ENCODE peak calls at places on chromosome 13, in five cellular contexts. C is A549, H is HepG2, O is K562, S is H1. P is an unnamed sample.

GRCh38 chr13:111474136-111475002 is 153.9 kb downstream of the TEX29 start:
- DNase-seq in C (peak; percentile 58), H (peak; percentile 18), O (peak; percentile 19), S (peak; percentile 47), P (peak; percentile 35)

GRCh38 chr13:79282976-79283375 is 123.1 kb downstream of the RBM26 start:
- DNase-seq in C (no peak), H (peak; percentile 20), O (no peak), S (no peak), P (no peak)

GRCh38 chr13:36804588-36804987 is 14.4 kb upstream of the RFXAP start:
- DNase-seq in C (no peak), H (no peak), O (no peak), S (no peak), P (no peak)

GRCh38 chr13:106599875-106600797 is 32.2 kb upstream of the ARGLU1 start:
- DNase-seq in C (no peak), H (no peak), O (no peak), S (no peak), P (peak; percentile 80)

GRCh38 chr13:91308299-91308698 is 39.2 kb upstream of the MIR17HG start:
- DNase-seq in C (no peak), H (no peak), O (no peak), S (no peak), P (no peak)

GRCh38 chr13:98478134-98479129 is 98.5 kb downstream of the STK24 start:
- DNase-seq in C (no peak), H (no peak), O (peak; percentile 26), S (no peak), P (peak; percentile 36)

GRCh38 chr13:44048326-44048725 is 168.6 kb downstream of the LACC1 start:
- DNase-seq in C (no peak), H (peak; percentile 5), O (no peak), S (no peak), P (no peak)

GRCh38 chr13:73602295-73602694 is 531.9 kb downstream of the KLF12 start:
- DNase-seq in C (no peak), H (peak; percentile 4), O (no peak), S (no peak), P (peak; percentile 28)

GRCh38 chr13:99501952-99502310 is 659 bp downstream of the TM9SF2 start:
- DNase-seq in C (no peak), H (no peak), O (no peak), S (no peak), P (peak; percentile 31)

GRCh38 chr13:98445340-98446233 is 131.3 kb downstream of the STK24 start:
- DNase-seq in C (peak; percentile 55), H (peak; percentile 42), O (peak; percentile 82), S (peak; percentile 96), P (peak; percentile 41)

GRCh38 chr13:87129602-87130300 is 541.4 kb upstream of the SLITRK5 start:
- DNase-seq in C (no peak), H (no peak), O (no peak), S (no peak), P (peak; percentile 47)

GRCh38 chr13:47420568-47420967 is 523.7 kb upstream of the HTR2A start:
- DNase-seq in C (no peak), H (no peak), O (no peak), S (no peak), P (peak; percentile 49)

GRCh38 chr13:47628666-47629065 is 372.4 kb downstream of the SUCLA2 start:
- DNase-seq in C (no peak), H (no peak), O (no peak), S (no peak), P (peak; percentile 21)

GRCh38 chr13:44388427-44388826 is 14.8 kb downstream of the SERP2 start:
- DNase-seq in C (no peak), H (peak; percentile 31), O (no peak), S (no peak), P (no peak)

GRCh38 chr13:112103971-112104872 is 37.3 kb downstream of the SOX1 start:
- DNase-seq in C (no peak), H (no peak), O (no peak), S (peak; percentile 79), P (no peak)

GRCh38 chr13:91647361-91647970 is 249.0 kb downstream of the GPC5 start:
- DNase-seq in C (no peak), H (peak; percentile 26), O (peak; percentile 81), S (peak; percentile 85), P (peak; percentile 12)

GRCh38 chr13:38804536-38804935 is 117.7 kb downstream of the FREM2 start:
- DNase-seq in C (no peak), H (no peak), O (no peak), S (no peak), P (no peak)

GRCh38 chr13:46509981-46510380 is 43.0 kb upstream of the LRCH1 start:
- DNase-seq in C (no peak), H (no peak), O (no peak), S (no peak), P (no peak)

GRCh38 chr13:111629933-111630332 is 309.5 kb downstream of the TEX29 start:
- DNase-seq in C (no peak), H (no peak), O (no peak), S (no peak), P (no peak)

GRCh38 chr13:31485183-31485582 is 254.1 kb upstream of the RXFP2 start:
- DNase-seq in C (no peak), H (no peak), O (no peak), S (no peak), P (no peak)

GRCh38 chr13:67635754-67636153 is 405.6 kb upstream of the PCDH9 start:
- DNase-seq in C (no peak), H (no peak), O (no peak), S (no peak), P (peak; percentile 4)

GRCh38 chr13:112885782-112886268 is 83.2 kb upstream of the MCF2L start:
- DNase-seq in C (peak; percentile 20), H (peak; percentile 71), O (peak; percentile 50), S (peak; percentile 84), P (peak; percentile 87)

GRCh38 chr13:112260108-112261055 is 115.8 kb upstream of the SPACA7 start:
- DNase-seq in C (no peak), H (no peak), O (no peak), S (no peak), P (no peak)

GRCh38 chr13:37109080-37109678 is 3.7 kb upstream of the CSNK1A1L start:
- DNase-seq in C (no peak), H (peak; percentile 3), O (no peak), S (no peak), P (peak; percentile 62)

GRCh38 chr13:31631071-31631470 is 108.3 kb upstream of the RXFP2 start:
- DNase-seq in C (no peak), H (no peak), O (no peak), S (no peak), P (no peak)

GRCh38 chr13:46572758-46573384 is 19.9 kb downstream of the LRCH1 start:
- DNase-seq in C (no peak), H (no peak), O (no peak), S (no peak), P (no peak)

GRCh38 chr13:46926856-46927625 is 30.2 kb upstream of the HTR2A start:
- DNase-seq in C (no peak), H (no peak), O (no peak), S (no peak), P (peak; percentile 9)

GRCh38 chr13:52842440-52842839 is 6.0 kb downstream of the PCDH8 start:
- DNase-seq in C (no peak), H (peak; percentile 65), O (no peak), S (no peak), P (no peak)

GRCh38 chr13:90979059-90979458 is 368.4 kb upstream of the MIR17HG start:
- DNase-seq in C (no peak), H (no peak), O (no peak), S (no peak), P (no peak)

GRCh38 chr13:60032836-60033235 is 130.9 kb downstream of the DIAPH3 start:
- DNase-seq in C (no peak), H (no peak), O (no peak), S (no peak), P (no peak)

GRCh38 chr13:30572859-30573275 is 44.9 kb upstream of the USPL1 start:
- DNase-seq in C (peak; percentile 18), H (peak; percentile 12), O (no peak), S (no peak), P (peak; percentile 57)

GRCh38 chr13:59997976-59998375 is 165.8 kb downstream of the DIAPH3 start:
- DNase-seq in C (no peak), H (no peak), O (no peak), S (no peak), P (peak; percentile 32)

GRCh38 chr13:32825481-32825880 is 190.7 kb upstream of the KL start:
- DNase-seq in C (no peak), H (no peak), O (no peak), S (no peak), P (no peak)

GRCh38 chr13:32829269-32829668 is 187.0 kb upstream of the KL start:
- DNase-seq in C (no peak), H (no peak), O (no peak), S (no peak), P (no peak)

GRCh38 chr13:32828711-32829110 is 187.5 kb upstream of the KL start:
- DNase-seq in C (no peak), H (no peak), O (no peak), S (no peak), P (no peak)

GRCh38 chr13:32830632-32831031 is 185.6 kb upstream of the KL start:
- DNase-seq in C (no peak), H (no peak), O (no peak), S (no peak), P (no peak)

GRCh38 chr13:32829676-32830091 is 186.5 kb upstream of the KL start:
- DNase-seq in C (peak; percentile 12), H (no peak), O (no peak), S (no peak), P (peak; percentile 77)
- TF ChIP-seq USF2 in C (no peak), H (no peak), O (no peak), S (no peak), P (no peak)

DNA sequence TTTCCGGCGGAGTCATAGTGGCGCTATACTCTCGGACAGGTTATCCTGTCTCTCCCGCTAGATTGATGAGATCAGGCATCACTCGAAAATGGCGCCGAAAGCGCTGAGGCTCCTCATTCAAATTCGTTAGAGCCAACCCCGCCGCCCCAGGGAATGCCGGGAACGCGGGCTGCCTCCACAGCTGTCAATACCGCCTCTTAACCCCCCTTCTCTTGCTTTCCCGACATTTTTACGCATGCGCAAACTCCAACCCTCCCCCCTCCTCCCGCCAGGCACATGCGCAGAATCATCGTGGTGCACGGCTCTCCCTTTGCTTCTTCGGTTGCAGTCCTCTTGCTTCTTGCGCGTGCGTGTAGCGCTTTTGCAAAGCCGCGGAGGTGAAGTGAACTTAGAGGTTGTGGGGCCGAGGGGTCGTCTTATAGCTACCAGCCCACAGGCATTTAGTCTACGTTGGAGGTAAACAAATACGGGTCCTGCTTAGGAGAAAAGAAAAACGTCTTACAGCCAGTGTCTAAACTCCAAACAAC is 66.7 kb downstream of the KCNRG start:
- DNase-seq in C (peak; percentile 75), H (peak; percentile 96), O (peak; percentile 86), S (peak; percentile 98), P (peak; percentile 98)
- TF ChIP-seq POLR2A in C (peak; percentile 26), H (peak; percentile 63), O (peak; percentile 82), S (no peak), P (peak; percentile 62)

DNA sequence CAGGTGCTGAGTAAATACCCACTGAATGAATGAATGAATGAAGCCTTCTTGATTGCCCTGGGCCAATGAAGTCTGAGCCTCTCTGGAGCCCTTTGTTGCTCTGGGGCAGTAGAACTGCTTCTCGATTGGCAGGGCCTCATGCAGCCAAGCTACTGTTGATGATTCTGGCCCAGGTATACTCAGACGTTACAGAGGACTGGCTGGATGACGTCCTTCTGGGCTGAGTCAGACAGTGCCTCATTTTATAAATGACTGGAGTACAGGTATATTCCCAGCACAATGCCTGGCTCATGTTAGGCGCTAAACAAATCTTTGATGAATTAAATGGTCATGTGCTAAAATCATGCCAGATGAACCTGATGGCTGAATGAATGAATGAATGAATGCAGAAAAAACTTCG is 243.8 kb upstream of the MAB21L1 start:
- DNase-seq in C (no peak), H (no peak), O (no peak), S (no peak), P (no peak)
- TF ChIP-seq RAD21 in C (no peak), H (no peak), O (no peak), S (no peak), P (no peak)

GRCh38 chr13:42333613-42334328 is 61.8 kb downstream of the AKAP11 start:
- DNase-seq in C (peak; percentile 3), H (peak; percentile 16), O (no peak), S (peak; percentile 59), P (peak; percentile 22)
- TF ChIP-seq USF2 in C (no peak), H (no peak), O (no peak), S (no peak), P (no peak)

P was measured in IMR-90.